ENCODE peak calls at places on chromosomes 7 and 10, in six cellular contexts. One of them, this sample, is unnamed.

GRCh38 chr10:118470470-118470869 is 125.0 kb downstream of the PRLHR start:
- DNase-seq in NCI-H510A treated with DMSO at 0.1 percent for 48 hours: no peak
- DNase-seq in KG1: no peak
- DNase-seq in nephron progenitor cell: no peak
- DNase-seq in CD8-positive, alpha-beta memory T cell: no peak
- DNase-seq in ovary: no peak
- DNase-seq in this sample: no peak

GRCh38 chr10:56348101-56348500 is 13.0 kb downstream of the ZWINT start:
- DNase-seq in ovary: no peak
- DNase-seq in KG1: no peak
- DNase-seq in CD8-positive, alpha-beta memory T cell: no peak
- DNase-seq in NCI-H510A treated with DMSO at 0.1 percent for 48 hours: no peak
- DNase-seq in nephron progenitor cell: no peak
- DNase-seq in this sample: no peak

GRCh38 chr7:28224675-28225074 is 44.1 kb upstream of the JAZF1 start:
- DNase-seq in ovary: no peak
- DNase-seq in NCI-H510A treated with DMSO at 0.1 percent for 48 hours: no peak
- DNase-seq in nephron progenitor cell: no peak
- DNase-seq in CD8-positive, alpha-beta memory T cell: no peak
- DNase-seq in KG1: no peak
- DNase-seq in this sample: no peak

GRCh38 chr10:124590216-124591122 is 128.8 kb downstream of the LHPP start:
- DNase-seq in NCI-H510A treated with DMSO at 0.1 percent for 48 hours: no peak
- DNase-seq in ovary: no peak
- DNase-seq in KG1: no peak
- DNase-seq in CD8-positive, alpha-beta memory T cell: peak; percentile 33
- DNase-seq in nephron progenitor cell: no peak
- DNase-seq in this sample: no peak

GRCh38 chr7:1055084-1055450 is 10.7 kb downstream of the GPR146 start:
- DNase-seq in NCI-H510A treated with DMSO at 0.1 percent for 48 hours: peak; percentile 24
- DNase-seq in CD8-positive, alpha-beta memory T cell: no peak
- DNase-seq in ovary: peak; percentile 88
- DNase-seq in nephron progenitor cell: peak; percentile 28
- DNase-seq in KG1: no peak
- DNase-seq in this sample: peak; percentile 37

GRCh38 chr10:51937736-51938135 is 238.3 kb upstream of the CSTF2T start:
- DNase-seq in NCI-H510A treated with DMSO at 0.1 percent for 48 hours: no peak
- DNase-seq in KG1: no peak
- DNase-seq in nephron progenitor cell: no peak
- DNase-seq in ovary: no peak
- DNase-seq in CD8-positive, alpha-beta memory T cell: no peak
- DNase-seq in this sample: no peak

GRCh38 chr7:114370177-114370576 is 44.4 kb upstream of the FOXP2 start:
- DNase-seq in KG1: no peak
- DNase-seq in nephron progenitor cell: no peak
- DNase-seq in NCI-H510A treated with DMSO at 0.1 percent for 48 hours: no peak
- DNase-seq in ovary: no peak
- DNase-seq in CD8-positive, alpha-beta memory T cell: no peak
- DNase-seq in this sample: no peak

GRCh38 chr7:104955276-104955675 is 58.7 kb upstream of the KMT2E start:
- DNase-seq in ovary: no peak
- DNase-seq in KG1: no peak
- DNase-seq in NCI-H510A treated with DMSO at 0.1 percent for 48 hours: no peak
- DNase-seq in nephron progenitor cell: no peak
- DNase-seq in CD8-positive, alpha-beta memory T cell: no peak
- DNase-seq in this sample: no peak

GRCh38 chr7:134690016-134690415 is 43.4 kb downstream of the BPGM start:
- DNase-seq in NCI-H510A treated with DMSO at 0.1 percent for 48 hours: no peak
- DNase-seq in nephron progenitor cell: no peak
- DNase-seq in CD8-positive, alpha-beta memory T cell: no peak
- DNase-seq in KG1: no peak
- DNase-seq in ovary: no peak
- DNase-seq in this sample: no peak